ENCODE peak calls at places on chromosome 1, in nine cellular contexts. One of them, this sample, is unnamed.

GRCh38 chr1:211965108-211965805 is 70.1 kb downstream of the INTS7 start:
- DNase-seq in transverse colon: no peak
- DNase-seq in ovary: no peak
- DNase-seq in ascending aorta: no peak
- DNase-seq in fibroblast of lung: no peak
- DNase-seq in kidney: no peak
- DNase-seq in heart right ventricle: no peak
- DNase-seq in stomach: no peak
- DNase-seq in IMR-90: no peak
- DNase-seq in this sample: no peak

GRCh38 chr1:109762821-109763645 is 690 bp downstream of the EPS8L3 start:
- DNase-seq in kidney: peak; percentile 59
- DNase-seq in ovary: peak; percentile 6
- DNase-seq in transverse colon: peak; percentile 47
- DNase-seq in IMR-90: peak; percentile 92
- DNase-seq in stomach: peak; percentile 35
- DNase-seq in fibroblast of lung: peak; percentile 84
- DNase-seq in ascending aorta: peak; percentile 61
- DNase-seq in heart right ventricle: no peak
- DNase-seq in this sample: no peak

GRCh38 chr1:47417129-47418044 is 1.3 kb downstream of the FOXE3 start:
- DNase-seq in IMR-90: no peak
- DNase-seq in ascending aorta: no peak
- DNase-seq in ovary: no peak
- DNase-seq in heart right ventricle: no peak
- DNase-seq in stomach: no peak
- DNase-seq in kidney: no peak
- DNase-seq in transverse colon: no peak
- DNase-seq in fibroblast of lung: no peak
- DNase-seq in this sample: no peak

GRCh38 chr1:228185641-228185965 is 20.0 kb downstream of the IBA57 start:
- DNase-seq in transverse colon: no peak
- DNase-seq in heart right ventricle: no peak
- DNase-seq in ascending aorta: no peak
- DNase-seq in IMR-90: no peak
- DNase-seq in stomach: no peak
- DNase-seq in fibroblast of lung: no peak
- DNase-seq in ovary: no peak
- DNase-seq in kidney: peak; percentile 31
- DNase-seq in this sample: no peak

GRCh38 chr1:10694633-10695627 is 101.5 kb downstream of the CASZ1 start:
- DNase-seq in IMR-90: peak; percentile 74
- DNase-seq in heart right ventricle: peak; percentile 90
- DNase-seq in ovary: peak; percentile 87
- DNase-seq in ascending aorta: peak; percentile 96
- DNase-seq in stomach: peak; percentile 94
- DNase-seq in kidney: peak; percentile 95
- DNase-seq in transverse colon: peak; percentile 90
- DNase-seq in fibroblast of lung: peak; percentile 69
- DNase-seq in this sample: peak; percentile 34

GRCh38 chr1:206041640-206042039 is 11.3 kb upstream of the RHEX start:
- DNase-seq in ovary: no peak
- DNase-seq in IMR-90: no peak
- DNase-seq in fibroblast of lung: no peak
- DNase-seq in stomach: no peak
- DNase-seq in transverse colon: no peak
- DNase-seq in ascending aorta: no peak
- DNase-seq in heart right ventricle: no peak
- DNase-seq in kidney: peak; percentile 86
- DNase-seq in this sample: no peak

GRCh38 chr1:57632401-57632800 is 208.5 kb upstream of the DAB1 start:
- DNase-seq in kidney: no peak
- DNase-seq in fibroblast of lung: no peak
- DNase-seq in heart right ventricle: no peak
- DNase-seq in ovary: no peak
- DNase-seq in ascending aorta: no peak
- DNase-seq in transverse colon: no peak
- DNase-seq in stomach: no peak
- DNase-seq in IMR-90: peak; percentile 19
- DNase-seq in this sample: no peak

GRCh38 chr1:15153842-15154479 is 414 bp downstream of the TMEM51 start:
- DNase-seq in heart right ventricle: peak; percentile 48
- DNase-seq in stomach: peak; percentile 73
- DNase-seq in fibroblast of lung: peak; percentile 59
- DNase-seq in ascending aorta: peak; percentile 73
- DNase-seq in transverse colon: peak; percentile 81
- DNase-seq in IMR-90: peak; percentile 66
- DNase-seq in ovary: peak; percentile 80
- DNase-seq in kidney: peak; percentile 86
- DNase-seq in this sample: no peak

GRCh38 chr1:115651391-115651790 is 9.6 kb downstream of the VANGL1 start:
- DNase-seq in stomach: no peak
- DNase-seq in heart right ventricle: no peak
- DNase-seq in ascending aorta: no peak
- DNase-seq in IMR-90: no peak
- DNase-seq in fibroblast of lung: no peak
- DNase-seq in transverse colon: peak; percentile 37
- DNase-seq in ovary: no peak
- DNase-seq in kidney: no peak
- DNase-seq in this sample: no peak

GRCh38 chr1:234970731-234971476 is 157.7 kb downstream of the TOMM20 start:
- DNase-seq in stomach: peak; percentile 50
- DNase-seq in ascending aorta: peak; percentile 90
- DNase-seq in transverse colon: peak; percentile 67
- DNase-seq in IMR-90: peak; percentile 98
- DNase-seq in ovary: peak; percentile 88
- DNase-seq in kidney: peak; percentile 90
- DNase-seq in heart right ventricle: peak; percentile 75
- DNase-seq in fibroblast of lung: peak; percentile 99
- DNase-seq in this sample: peak; percentile 44

GRCh38 chr1:9252999-9253398 is 18.4 kb downstream of the H6PD start:
- DNase-seq in ovary: no peak
- DNase-seq in kidney: no peak
- DNase-seq in ascending aorta: no peak
- DNase-seq in fibroblast of lung: no peak
- DNase-seq in IMR-90: no peak
- DNase-seq in heart right ventricle: no peak
- DNase-seq in transverse colon: no peak
- DNase-seq in stomach: no peak
- DNase-seq in this sample: no peak

GRCh38 chr1:23242414-23242813 is 25.1 kb upstream of the HTR1D start:
- DNase-seq in ovary: no peak
- DNase-seq in stomach: no peak
- DNase-seq in kidney: no peak
- DNase-seq in heart right ventricle: no peak
- DNase-seq in fibroblast of lung: no peak
- DNase-seq in IMR-90: no peak
- DNase-seq in ascending aorta: no peak
- DNase-seq in transverse colon: no peak
- DNase-seq in this sample: no peak

GRCh38 chr1:118960567-118961136 is 27.5 kb downstream of the TBX15 start:
- DNase-seq in heart right ventricle: no peak
- DNase-seq in transverse colon: peak; percentile 40
- DNase-seq in kidney: peak; percentile 70
- DNase-seq in IMR-90: no peak
- DNase-seq in ascending aorta: no peak
- DNase-seq in stomach: peak; percentile 49
- DNase-seq in ovary: no peak
- DNase-seq in fibroblast of lung: peak; percentile 71
- DNase-seq in this sample: no peak

GRCh38 chr1:48200166-48200900 is 22.2 kb upstream of the SLC5A9 start:
- DNase-seq in ovary: no peak
- DNase-seq in transverse colon: no peak
- DNase-seq in ascending aorta: no peak
- DNase-seq in fibroblast of lung: peak; percentile 73
- DNase-seq in heart right ventricle: no peak
- DNase-seq in IMR-90: no peak
- DNase-seq in stomach: no peak
- DNase-seq in kidney: no peak
- DNase-seq in this sample: no peak

GRCh38 chr1:38125837-38126520 is 79.4 kb upstream of the POU3F1 start:
- DNase-seq in transverse colon: no peak
- DNase-seq in ovary: no peak
- DNase-seq in kidney: no peak
- DNase-seq in IMR-90: no peak
- DNase-seq in stomach: no peak
- DNase-seq in fibroblast of lung: no peak
- DNase-seq in heart right ventricle: no peak
- DNase-seq in ascending aorta: no peak
- DNase-seq in this sample: no peak

GRCh38 chr1:4425892-4426291 is 228.5 kb upstream of the AJAP1 start:
- DNase-seq in IMR-90: no peak
- DNase-seq in heart right ventricle: no peak
- DNase-seq in fibroblast of lung: no peak
- DNase-seq in kidney: no peak
- DNase-seq in ovary: no peak
- DNase-seq in transverse colon: no peak
- DNase-seq in stomach: no peak
- DNase-seq in ascending aorta: no peak
- DNase-seq in this sample: no peak

GRCh38 chr1:103496014-103496635 is 29.4 kb upstream of the RNPC3 start:
- DNase-seq in IMR-90: peak; percentile 62
- DNase-seq in ovary: no peak
- DNase-seq in kidney: no peak
- DNase-seq in heart right ventricle: no peak
- DNase-seq in transverse colon: no peak
- DNase-seq in stomach: no peak
- DNase-seq in fibroblast of lung: peak; percentile 72
- DNase-seq in ascending aorta: no peak
- DNase-seq in this sample: no peak

GRCh38 chr1:76463838-76464237 is 389.3 kb downstream of the ST6GALNAC3 start:
- DNase-seq in IMR-90: no peak
- DNase-seq in fibroblast of lung: no peak
- DNase-seq in heart right ventricle: no peak
- DNase-seq in stomach: no peak
- DNase-seq in transverse colon: no peak
- DNase-seq in kidney: no peak
- DNase-seq in ascending aorta: no peak
- DNase-seq in ovary: no peak
- DNase-seq in this sample: no peak

GRCh38 chr1:247288341-247288740 is 32.5 kb downstream of the VN1R5 start:
- DNase-seq in kidney: no peak
- DNase-seq in stomach: no peak
- DNase-seq in heart right ventricle: no peak
- DNase-seq in transverse colon: no peak
- DNase-seq in IMR-90: no peak
- DNase-seq in fibroblast of lung: no peak
- DNase-seq in ovary: no peak
- DNase-seq in ascending aorta: no peak
- DNase-seq in this sample: no peak

GRCh38 chr1:12600880-12601633 is 17.0 kb downstream of the DHRS3 start:
- DNase-seq in heart right ventricle: no peak
- DNase-seq in fibroblast of lung: no peak
- DNase-seq in stomach: peak; percentile 68
- DNase-seq in kidney: no peak
- DNase-seq in IMR-90: no peak
- DNase-seq in ascending aorta: no peak
- DNase-seq in ovary: no peak
- DNase-seq in transverse colon: peak; percentile 68
- DNase-seq in this sample: no peak

GRCh38 chr1:201774224-201774982 is 54.6 kb upstream of the IPO9 start:
- DNase-seq in ovary: no peak
- DNase-seq in ascending aorta: no peak
- DNase-seq in transverse colon: no peak
- DNase-seq in kidney: no peak
- DNase-seq in heart right ventricle: no peak
- DNase-seq in stomach: no peak
- DNase-seq in IMR-90: peak; percentile 89
- DNase-seq in fibroblast of lung: peak; percentile 66
- DNase-seq in this sample: no peak

GRCh38 chr1:87673748-87674147 is 345.1 kb downstream of the LMO4 start:
- DNase-seq in kidney: no peak
- DNase-seq in fibroblast of lung: peak; percentile 11
- DNase-seq in ovary: no peak
- DNase-seq in ascending aorta: no peak
- DNase-seq in stomach: no peak
- DNase-seq in transverse colon: no peak
- DNase-seq in IMR-90: no peak
- DNase-seq in heart right ventricle: no peak
- DNase-seq in this sample: no peak

GRCh38 chr1:117210831-117211261 is at the start of gene VTCN1:
- DNase-seq in IMR-90: no peak
- DNase-seq in ovary: no peak
- DNase-seq in kidney: peak; percentile 91
- DNase-seq in ascending aorta: no peak
- DNase-seq in heart right ventricle: no peak
- DNase-seq in stomach: peak; percentile 78
- DNase-seq in transverse colon: peak; percentile 33
- DNase-seq in fibroblast of lung: no peak
- DNase-seq in this sample: no peak
- H3K27ac ChIP-seq in IMR-90: no peak within 1 kb of the TSS
- H3K27ac ChIP-seq in ovary: no peak within 1 kb of the TSS
- H3K27ac ChIP-seq in kidney: no peak within 1 kb of the TSS
- H3K27ac ChIP-seq in ascending aorta: no peak within 1 kb of the TSS
- H3K27ac ChIP-seq in heart right ventricle: no peak within 1 kb of the TSS
- H3K27ac ChIP-seq in stomach: peak within 1 kb of the TSS; percentile 47
- H3K27ac ChIP-seq in transverse colon: no peak within 1 kb of the TSS
- H3K27ac ChIP-seq in fibroblast of lung: no peak within 1 kb of the TSS
- H3K27ac ChIP-seq in this sample: no peak within 1 kb of the TSS

DNA sequence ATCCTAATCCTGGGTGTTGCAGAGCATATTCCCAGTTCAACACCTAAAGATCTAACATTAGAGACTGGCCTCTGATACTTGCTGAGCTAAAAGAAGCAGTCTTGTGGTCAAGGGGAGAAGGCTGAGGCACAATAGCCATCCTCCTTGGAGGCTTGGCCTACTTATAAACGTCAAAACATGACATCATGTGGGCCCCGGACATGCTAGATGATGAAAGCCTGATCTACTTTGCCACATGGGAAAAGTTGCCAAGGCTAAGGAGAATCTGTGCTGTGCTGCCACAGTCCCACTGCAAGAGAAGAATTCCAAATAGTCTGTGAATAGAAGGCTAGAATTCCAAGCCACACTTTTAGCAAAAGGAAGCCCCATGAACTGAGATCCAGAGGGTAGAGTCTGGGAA is 43.9 kb upstream of the SAMD13 start:
- DNase-seq in kidney: no peak
- DNase-seq in IMR-90: peak; percentile 29
- DNase-seq in ascending aorta: no peak
- DNase-seq in heart right ventricle: no peak
- DNase-seq in transverse colon: no peak
- DNase-seq in ovary: no peak
- DNase-seq in fibroblast of lung: peak; percentile 44
- DNase-seq in stomach: no peak
- DNase-seq in this sample: no peak
- H3K27ac ChIP-seq in kidney: no peak overlapping the region
- H3K27ac ChIP-seq in IMR-90: no peak overlapping the region
- H3K27ac ChIP-seq in ascending aorta: no peak overlapping the region
- H3K27ac ChIP-seq in heart right ventricle: no peak overlapping the region
- H3K27ac ChIP-seq in transverse colon: no peak overlapping the region
- H3K27ac ChIP-seq in ovary: no peak overlapping the region
- H3K27ac ChIP-seq in fibroblast of lung: no peak overlapping the region
- H3K27ac ChIP-seq in stomach: peak overlapping the region; percentile 7
- H3K27ac ChIP-seq in this sample: no peak overlapping the region

GRCh38 chr1:2127181-2128145 is 67.1 kb downstream of the FAAP20 start:
- DNase-seq in IMR-90: no peak
- DNase-seq in kidney: peak; percentile 56
- DNase-seq in heart right ventricle: no peak
- DNase-seq in stomach: no peak
- DNase-seq in ovary: no peak
- DNase-seq in transverse colon: no peak
- DNase-seq in fibroblast of lung: no peak
- DNase-seq in ascending aorta: peak; percentile 61
- DNase-seq in this sample: no peak
- H3K27ac ChIP-seq in IMR-90: no peak overlapping the region
- H3K27ac ChIP-seq in kidney: no peak overlapping the region
- H3K27ac ChIP-seq in heart right ventricle: no peak overlapping the region
- H3K27ac ChIP-seq in stomach: no peak overlapping the region
- H3K27ac ChIP-seq in ovary: no peak overlapping the region
- H3K27ac ChIP-seq in transverse colon: no peak overlapping the region
- H3K27ac ChIP-seq in fibroblast of lung: no peak overlapping the region
- H3K27ac ChIP-seq in ascending aorta: no peak overlapping the region
- H3K27ac ChIP-seq in this sample: peak overlapping the region; percentile 51

GRCh38 chr1:26358411-26359384 is 4.8 kb upstream of the CRYBG2 start:
- DNase-seq in ovary: no peak
- DNase-seq in fibroblast of lung: no peak
- DNase-seq in IMR-90: no peak
- DNase-seq in kidney: no peak
- DNase-seq in stomach: peak; percentile 70
- DNase-seq in ascending aorta: no peak
- DNase-seq in transverse colon: peak; percentile 83
- DNase-seq in heart right ventricle: no peak
- DNase-seq in this sample: no peak
- H3K27ac ChIP-seq in ovary: no peak overlapping the region
- H3K27ac ChIP-seq in fibroblast of lung: no peak overlapping the region
- H3K27ac ChIP-seq in IMR-90: no peak overlapping the region
- H3K27ac ChIP-seq in kidney: no peak overlapping the region
- H3K27ac ChIP-seq in stomach: peak overlapping the region; percentile 26
- H3K27ac ChIP-seq in ascending aorta: no peak overlapping the region
- H3K27ac ChIP-seq in transverse colon: peak overlapping the region; percentile 66
- H3K27ac ChIP-seq in heart right ventricle: no peak overlapping the region
- H3K27ac ChIP-seq in this sample: no peak overlapping the region